ENCODE peak calls at places on chromosomes 13 and 19, in nine cellular contexts. M, V, W, T, P, Y, Q, B and O are unnamed samples.

GRCh38 chr19:52667972-52668371 is 29.8 kb upstream of the ZNF83 start:
- DNase-seq in M (no peak), B (no peak), V (no peak), Y (no peak), W (no peak), P (no peak), Q (no peak), T (no peak), O (no peak)

GRCh38 chr13:110676057-110676510 is 29.8 kb downstream of the CARS2 start:
- DNase-seq in Q (no peak), B (no peak), P (no peak), Y (no peak), V (no peak), T (no peak), M (no peak), W (no peak), O (no peak)

GRCh38 chr19:33770107-33770506 is 26.6 kb upstream of the KCTD15 start:
- DNase-seq in Y (no peak), T (no peak), P (no peak), Q (no peak), V (no peak), B (no peak), M (no peak), W (no peak), O (no peak)

GRCh38 chr19:29042450-29042849 is 170.5 kb downstream of the UQCRFS1 start:
- DNase-seq in T (no peak), W (no peak), B (no peak), M (no peak), P (no peak), Y (no peak), V (no peak), Q (no peak), O (no peak)

GRCh38 chr19:12847159-12848139 is 9.1 kb downstream of the MAST1 start:
- DNase-seq in M (peak), B (peak), Y (peak), W (peak), Q (peak), P (peak), T (peak), V (peak), O (peak)

GRCh38 chr13:48160879-48161278 is 66.0 kb upstream of the MED4 start:
- DNase-seq in P (peak), W (no peak), Q (peak), B (no peak), V (no peak), Y (no peak), M (peak), T (peak), O (peak)

GRCh38 chr19:35320285-35320706 is 8.7 kb upstream of the CD22 start:
- DNase-seq in M (no peak), P (no peak), V (no peak), W (no peak), B (no peak), Y (peak), Q (no peak), T (no peak), O (no peak)

GRCh38 chr13:70568571-70568970 is 460.3 kb upstream of the KLHL1 start:
- DNase-seq in W (no peak), Q (peak), Y (no peak), B (no peak), T (peak), M (no peak), V (peak), P (peak), O (peak)

GRCh38 chr13:72127031-72127430 is 260.0 kb upstream of the DACH1 start:
- DNase-seq in V (no peak), Y (no peak), W (no peak), B (no peak), M (no peak), P (no peak), T (no peak), Q (no peak), O (no peak)

GRCh38 chr19:55113570-55114039 is 3.8 kb downstream of the PPP1R12C start:
- DNase-seq in Q (peak), T (peak), Y (peak), W (no peak), P (peak), B (peak), M (peak), V (peak), O (peak)

GRCh38 chr19:3296446-3296845 is 69.9 kb upstream of the NFIC start:
- DNase-seq in W (no peak), M (no peak), P (no peak), B (no peak), V (no peak), T (no peak), Q (no peak), Y (no peak), O (no peak)

GRCh38 chr19:44757057-44757734 is 8.7 kb downstream of the BCL3 start:
- DNase-seq in B (peak), M (no peak), Y (peak), T (peak), W (no peak), P (peak), V (no peak), Q (peak), O (peak)

GRCh38 chr13:43377149-43377548 is 353.8 kb downstream of the DNAJC15 start:
- DNase-seq in T (peak), Y (no peak), V (no peak), W (no peak), B (no peak), Q (peak), P (peak), M (no peak), O (no peak)

DNA sequence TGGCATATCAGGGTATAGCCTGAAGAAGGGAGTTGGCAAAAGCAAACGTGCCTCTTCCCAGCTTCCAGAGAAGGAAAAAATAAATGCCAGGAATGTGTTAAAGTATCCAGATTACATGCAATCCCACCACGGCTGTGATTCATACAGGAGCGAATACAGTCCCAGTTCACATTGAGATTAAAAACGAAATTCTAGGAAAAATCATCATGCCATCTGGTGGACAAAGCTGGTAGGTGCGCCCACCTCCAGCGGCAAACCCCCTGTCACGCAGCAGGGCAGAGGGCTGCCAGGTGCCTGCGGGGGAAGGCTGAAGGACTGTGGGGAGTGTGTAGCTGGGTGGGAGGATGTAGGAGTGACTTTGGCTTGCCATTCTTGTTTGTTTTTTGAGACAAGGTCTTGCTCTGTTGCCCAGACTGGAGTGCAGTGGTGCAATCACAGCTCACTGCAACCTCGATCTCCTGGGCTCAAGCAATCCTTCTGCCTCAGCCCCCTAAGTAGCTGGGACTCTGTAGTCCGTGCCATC is 6.4 kb upstream of the DMWD start:
- DNase-seq in T (peak), V (no peak), W (peak), M (no peak), P (peak), B (no peak), Y (no peak), Q (peak), O (peak)
- H3K4me3 ChIP-seq in T (no peak), V (no peak), W (no peak), M (no peak), P (no peak), B (no peak), Y (no peak), Q (no peak), O (no peak)

GRCh38 chr13:30898721-30899188 is 7.3 kb upstream of the MEDAG start:
- DNase-seq in P (peak), Y (no peak), W (no peak), B (peak), T (peak), Q (peak), V (no peak), M (no peak), O (peak)
- TF ChIP-seq CTCF in P (no peak), Y (no peak), W (no peak), B (no peak), T (no peak), Q (peak), V (no peak), M (no peak), O (no peak)

DNA sequence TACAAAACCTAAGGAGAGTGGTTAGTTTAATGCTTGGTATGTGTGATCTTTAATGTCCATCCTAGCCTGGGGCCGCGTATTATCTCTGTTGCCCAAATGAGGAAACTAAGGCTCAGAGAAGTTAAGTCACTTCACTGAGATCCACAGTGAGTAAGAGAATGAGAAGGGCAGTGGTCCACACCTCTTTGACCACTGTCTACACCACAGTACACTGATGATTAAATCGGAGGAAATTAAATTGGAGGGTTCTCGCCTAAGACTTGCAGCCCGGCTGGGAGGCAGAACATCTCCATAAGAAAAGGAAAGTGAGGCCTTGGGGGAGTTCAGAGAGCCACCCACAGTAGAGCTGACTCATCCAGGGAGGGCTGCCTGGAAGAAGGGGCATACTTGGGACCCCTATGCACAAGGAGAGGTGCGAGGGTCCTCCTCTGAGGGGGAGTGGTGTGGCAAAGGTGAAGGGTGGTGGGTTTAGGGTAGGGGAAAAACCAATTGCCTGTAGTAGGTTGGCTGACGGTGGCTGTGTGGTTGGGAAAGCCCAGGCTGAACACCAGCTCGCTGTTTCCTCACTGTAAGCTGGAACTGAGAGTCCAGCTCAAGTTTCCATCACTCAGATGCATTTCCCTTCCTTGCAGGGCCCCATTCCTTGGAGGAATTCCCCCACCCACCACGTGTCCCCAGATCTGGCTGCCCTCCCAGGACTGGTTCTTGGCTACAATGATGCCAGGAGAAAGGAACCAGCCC is 15.0 kb upstream of the DHRS12 start:
- DNase-seq in W (no peak), M (peak), Y (no peak), V (no peak), B (no peak), P (peak), Q (peak), T (peak), O (peak)
- H3K4me3 ChIP-seq in W (peak), M (no peak), Y (no peak), V (no peak), B (no peak), P (no peak), Q (no peak), T (no peak), O (no peak)

GRCh38 chr19:13875824-13876223 is 1.1 kb upstream of the NANOS3 start:
- DNase-seq in W (no peak), Q (no peak), P (no peak), V (no peak), M (no peak), B (no peak), T (no peak), Y (no peak), O (no peak)

GRCh38 chr19:13873776-13874515 is 3.0 kb upstream of the NANOS3 start:
- DNase-seq in P (no peak), W (no peak), M (no peak), V (no peak), Q (no peak), B (no peak), Y (no peak), T (no peak), O (no peak)

GRCh38 chr19:13872339-13872694 is 4.6 kb upstream of the NANOS3 start:
- DNase-seq in B (no peak), P (no peak), V (no peak), T (no peak), Y (no peak), W (no peak), Q (no peak), M (no peak), O (no peak)

GRCh38 chr19:13869324-13869723 is 7.6 kb upstream of the NANOS3 start:
- DNase-seq in T (no peak), P (no peak), V (no peak), W (no peak), M (no peak), Y (no peak), B (no peak), Q (no peak), O (no peak)

GRCh38 chr19:13872695-13873389 is 4.1 kb upstream of the NANOS3 start:
- DNase-seq in Y (no peak), V (peak), B (no peak), P (no peak), W (no peak), M (no peak), Q (no peak), T (no peak), O (no peak)
- TF ChIP-seq CTCF in Y (peak), V (no peak), B (no peak), P (no peak), W (peak), M (no peak), Q (peak), T (no peak), O (peak)

DNA sequence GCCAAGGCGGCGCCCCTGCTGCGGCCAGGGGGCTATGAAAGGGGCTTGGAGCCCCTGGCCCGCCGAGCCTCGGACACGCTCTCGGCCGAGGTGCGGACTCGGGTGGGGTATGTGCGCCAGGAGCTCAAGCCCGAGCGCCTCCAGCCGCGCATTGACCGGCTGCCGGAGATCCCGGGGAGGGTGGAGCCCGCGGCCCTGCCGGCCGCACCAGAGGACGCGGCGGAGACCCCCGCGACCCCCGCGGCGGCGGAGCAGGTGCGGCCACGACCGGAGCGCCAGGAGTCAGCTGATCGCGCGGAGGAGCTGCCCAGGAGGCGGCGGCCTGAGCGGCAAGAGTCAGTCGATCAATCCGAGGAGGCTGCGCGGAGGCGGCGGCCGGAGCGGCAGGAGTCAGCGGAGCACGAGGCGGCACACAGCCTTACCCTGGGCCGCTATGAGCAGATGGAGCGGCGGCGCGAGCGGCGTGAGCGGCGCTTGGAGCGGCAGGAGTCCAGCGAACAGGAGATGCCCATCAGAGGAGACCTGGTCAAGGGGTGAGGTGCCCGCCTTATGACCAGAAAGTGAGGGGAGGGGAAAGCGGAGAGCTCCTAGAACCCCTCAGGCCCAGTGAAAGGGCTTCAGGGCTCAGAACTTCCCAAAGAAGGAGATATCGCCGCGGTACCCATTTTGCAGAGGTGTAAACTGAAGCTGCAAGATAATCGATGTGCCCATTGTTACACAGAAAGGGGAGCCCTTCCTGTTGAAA is 8.8 kb upstream of the SHKBP1 start:
- DNase-seq in P (no peak), Y (peak), T (no peak), Q (no peak), M (no peak), B (no peak), V (no peak), W (no peak), O (no peak)
- H3K4me3 ChIP-seq in P (peak), Y (peak), T (peak), Q (peak), M (peak), B (peak), V (no peak), W (peak), O (peak)